ENCODE peak calls at places on chromosomes 4 and X, in five cellular contexts. D, X, Z, W and I are unnamed samples.
A peak's percentile ranks its signal among the peaks of the same experiment; 100 is the strongest.

GRCh38 chrX:151151668-151152267 is 24.6 kb upstream of the GPR50 start:
- DNase-seq in D (no peak), X (peak; percentile 37), Z (peak; percentile 9), W (peak; percentile 68), I (peak; percentile 53)

GRCh38 chr4:14596904-14597303 is 405.4 kb upstream of the CPEB2 start:
- DNase-seq in D (no peak), X (no peak), Z (no peak), W (no peak), I (no peak)

GRCh38 chr4:1568855-1569460 is 115.2 kb downstream of the FAM53A start:
- DNase-seq in D (no peak), X (no peak), Z (no peak), W (no peak), I (no peak)

GRCh38 chr4:159206427-159206871 is 103.6 kb downstream of the RAPGEF2 start:
- DNase-seq in D (no peak), X (no peak), Z (no peak), W (peak; percentile 16), I (no peak)

GRCh38 chr4:52925531-52925968 is 63.4 kb downstream of the RASL11B start:
- DNase-seq in D (no peak), X (no peak), Z (no peak), W (no peak), I (peak; percentile 48)

GRCh38 chr4:159142254-159142653 is 39.4 kb downstream of the RAPGEF2 start:
- DNase-seq in D (no peak), X (no peak), Z (no peak), W (peak; percentile 45), I (peak; percentile 74)

GRCh38 chr4:113534698-113535097 is 226.8 kb downstream of the CAMK2D start:
- DNase-seq in D (no peak), X (no peak), Z (no peak), W (peak; percentile 80), I (peak; percentile 28)

GRCh38 chrX:147537172-147537571 is 374.5 kb upstream of the FMR1 start:
- DNase-seq in D (no peak), X (peak; percentile 33), Z (no peak), W (no peak), I (no peak)

GRCh38 chr4:139085141-139085540 is 69.6 kb downstream of the NOCT start:
- DNase-seq in D (no peak), X (no peak), Z (no peak), W (peak; percentile 50), I (peak; percentile 45)

GRCh38 chr4:168126952-168127351 is 34.6 kb downstream of the ANXA10 start:
- DNase-seq in D (no peak), X (no peak), Z (no peak), W (no peak), I (no peak)

GRCh38 chr4:77834403-77834802 is 15.2 kb upstream of the CNOT6L start:
- DNase-seq in D (no peak), X (no peak), Z (no peak), W (no peak), I (no peak)

GRCh38 chr4:16794816-16795445 is 103.5 kb downstream of the LDB2 start:
- DNase-seq in D (peak; percentile 56), X (peak; percentile 60), Z (peak; percentile 56), W (peak; percentile 70), I (peak; percentile 71)

GRCh38 chr4:119729815-119730643 is 101.4 kb upstream of the PDE5A start:
- DNase-seq in D (peak; percentile 44), X (peak; percentile 51), Z (no peak), W (peak; percentile 97), I (peak; percentile 87)

GRCh38 chr4:6915041-6916005 is 5.7 kb downstream of the TBC1D14 start:
- DNase-seq in D (no peak), X (no peak), Z (no peak), W (no peak), I (no peak)

GRCh38 chr4:6918345-6918744 is 8.7 kb downstream of the TBC1D14 start:
- DNase-seq in D (no peak), X (no peak), Z (no peak), W (no peak), I (no peak)

GRCh38 chr4:6916069-6916586 is 6.5 kb downstream of the TBC1D14 start:
- DNase-seq in D (no peak), X (no peak), Z (no peak), W (no peak), I (no peak)

GRCh38 chr4:6917445-6918241 is 8.0 kb downstream of the TBC1D14 start:
- DNase-seq in D (peak; percentile 46), X (peak; percentile 63), Z (peak; percentile 92), W (no peak), I (no peak)

GRCh38 chr4:6916587-6917444 is 7.2 kb downstream of the TBC1D14 start:
- DNase-seq in D (no peak), X (peak; percentile 69), Z (no peak), W (no peak), I (peak; percentile 27)
- TF ChIP-seq CTCF in D (no peak), X (no peak), Z (no peak), W (no peak), I (no peak)

DNA sequence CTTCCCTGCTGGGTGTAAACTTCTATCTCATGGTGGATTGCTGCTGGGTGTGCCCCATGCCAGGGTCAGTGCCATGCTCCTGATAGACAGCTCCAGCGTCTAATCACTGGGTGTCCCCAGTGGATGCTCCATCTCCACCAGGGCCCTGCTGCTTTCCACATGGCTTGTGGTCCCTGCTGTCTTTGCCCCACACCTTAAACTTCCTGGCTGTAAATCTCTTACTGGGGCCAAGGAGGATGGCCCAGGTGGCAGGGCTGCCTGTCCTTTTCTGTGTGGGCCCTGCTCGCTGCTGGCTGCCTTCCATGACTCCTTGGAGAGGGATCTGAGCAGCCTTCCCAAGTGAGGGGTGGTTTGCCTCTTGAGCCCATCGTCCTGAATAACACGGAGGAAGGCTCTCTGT is 51.8 kb downstream of the RGS12 start:
- DNase-seq in D (no peak), X (peak; percentile 17), Z (no peak), W (no peak), I (no peak)
- H3K4me3 ChIP-seq in D (no peak overlapping the region), X (no peak overlapping the region), Z (no peak overlapping the region), W (no peak overlapping the region), I (no peak overlapping the region)

GRCh38 chr4:137749466-137749865 is 217.2 kb upstream of the PCDH18 start:
- DNase-seq in D (no peak), X (no peak), Z (no peak), W (peak; percentile 62), I (peak; percentile 50)

DNA sequence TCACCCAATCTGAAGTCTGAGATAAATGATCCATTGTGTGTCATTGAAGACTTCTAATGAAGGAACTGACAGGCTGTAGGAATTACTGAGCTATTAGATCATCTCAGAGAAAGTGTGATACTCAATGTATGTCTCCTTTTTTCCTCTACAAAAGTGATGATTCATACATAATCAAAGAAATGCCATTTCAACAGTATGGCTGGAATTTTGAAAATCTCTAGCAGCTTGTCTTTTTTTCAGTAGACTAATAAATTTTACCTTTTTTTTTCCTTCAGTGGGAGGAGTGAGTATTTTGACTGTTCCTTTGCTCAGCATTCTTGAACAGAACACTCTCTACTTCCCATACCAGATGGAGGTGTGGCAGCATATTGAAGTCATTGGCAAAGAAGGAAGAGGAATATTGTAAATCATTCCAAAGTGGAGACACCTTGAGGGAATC is 222.8 kb upstream of the PCDH18 start:
- DNase-seq in D (no peak), X (no peak), Z (no peak), W (peak; percentile 63), I (peak; percentile 53)
- TF ChIP-seq CTCF in D (no peak), X (no peak), Z (no peak), W (no peak), I (no peak)

GRCh38 chrX:154097003-154097596 is 417 bp downstream of the MECP2 start:
- DNase-seq in D (peak; percentile 77), X (peak; percentile 80), Z (peak; percentile 69), W (peak; percentile 55), I (peak; percentile 40)

GRCh38 chrX:154093965-154094364 is 3.6 kb downstream of the MECP2 start:
- DNase-seq in D (no peak), X (no peak), Z (no peak), W (no peak), I (no peak)

GRCh38 chrX:154096140-154097002 is 1.1 kb downstream of the MECP2 start:
- DNase-seq in D (peak; percentile 19), X (peak; percentile 41), Z (peak; percentile 23), W (peak; percentile 39), I (peak; percentile 56)

GRCh38 chrX:154092371-154092770 is 5.1 kb downstream of the MECP2 start:
- DNase-seq in D (no peak), X (no peak), Z (no peak), W (no peak), I (no peak)

DNA sequence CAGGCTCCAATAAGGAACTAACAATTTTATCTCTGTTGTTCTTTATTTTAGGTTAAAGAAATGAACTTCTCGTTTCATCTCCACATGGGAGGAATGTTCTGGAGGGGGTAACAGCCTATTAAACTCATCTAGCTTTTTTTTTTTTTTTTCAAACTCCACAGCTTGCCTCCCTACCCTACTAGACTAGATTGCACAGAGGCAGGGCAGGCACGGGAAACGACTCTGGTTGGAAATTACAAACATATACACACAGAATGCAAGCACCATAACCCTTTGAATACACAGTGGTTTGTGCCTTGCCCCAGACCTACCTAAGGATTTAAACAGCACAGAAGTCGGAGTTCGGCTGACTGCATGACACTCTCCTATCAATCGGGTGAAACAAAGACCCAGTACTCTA is 2.7 kb downstream of the MECP2 start:
- DNase-seq in D (no peak), X (no peak), Z (no peak), W (no peak), I (no peak)
- H3K4me3 ChIP-seq in D (no peak overlapping the region), X (peak overlapping the region; percentile 28), Z (no peak overlapping the region), W (peak overlapping the region; percentile 72), I (no peak overlapping the region)